ENCODE peak calls at places on chromosomes 12 and 14, in eight cellular contexts. J is LoVo; B is WTC11; F is cardiac fibroblast; W is NCI-H2171 treated with DMSO at 0.1 percent for 48 hours; V is NCI-H69; A is GOT3; D is activated naive CD8-positive, alpha-beta T cell treated with anti-CD3 and anti-CD28 coated beads, Interleukin-2, amount 50 U/mL, for 24 hours. G is an unnamed sample.

GRCh38 chr14:65304963-65305362 is 107.6 kb upstream of the FUT8 start:
- DNase-seq in J (no peak), F (no peak), D (peak; percentile 55), V (no peak), B (no peak), A (no peak), W (no peak), G (no peak)

GRCh38 chr12:115384391-115384790 is 700.4 kb upstream of the TBX3 start:
- DNase-seq in D (no peak), J (no peak), W (no peak), B (no peak), A (no peak), V (no peak), F (peak; percentile 19), G (no peak)

GRCh38 chr14:50816419-50817047 is 14.4 kb downstream of the NIN start:
- DNase-seq in V (peak; percentile 72), F (peak; percentile 64), J (no peak), D (no peak), W (no peak), A (no peak), B (no peak), G (no peak)

GRCh38 chr14:106657460-106657859 is 1131.1 kb downstream of the TMEM121 start:
- DNase-seq in A (no peak), F (no peak), D (peak; percentile 74), B (no peak), J (no peak), V (peak; percentile 8), W (no peak), G (no peak)

GRCh38 chr14:45290547-45290946 is 37.5 kb upstream of the MIS18BP1 start:
- DNase-seq in B (no peak), J (no peak), V (no peak), F (no peak), D (no peak), W (no peak), A (no peak), G (no peak)

GRCh38 chr14:55440385-55440784 is at the start of gene TBPL2:
- DNase-seq in B (peak; percentile 84), J (no peak), F (no peak), D (no peak), V (no peak), A (no peak), W (no peak), G (no peak)

GRCh38 chr12:9951026-9951652 is 19.0 kb upstream of the CLEC2A start:
- DNase-seq in W (no peak), V (no peak), J (no peak), B (no peak), A (no peak), D (peak; percentile 23), F (no peak), G (no peak)

GRCh38 chr12:95445884-95446482 is 28.0 kb upstream of the METAP2 start:
- DNase-seq in W (no peak), A (no peak), F (no peak), B (no peak), V (peak; percentile 41), J (no peak), D (no peak), G (no peak)

GRCh38 chr12:130787445-130788410 is 51.3 kb downstream of the STX2 start:
- DNase-seq in D (no peak), B (peak; percentile 76), V (no peak), W (no peak), J (no peak), F (peak; percentile 75), A (no peak), G (no peak)

GRCh38 chr12:108332791-108333382 is 6.2 kb downstream of the CMKLR1 start:
- DNase-seq in D (no peak), V (no peak), J (no peak), W (no peak), A (no peak), B (no peak), F (no peak), G (peak; percentile 44)

GRCh38 chr14:58131386-58131785 is 20.6 kb downstream of the ARMH4 start:
- DNase-seq in D (no peak), W (no peak), B (no peak), J (no peak), F (peak; percentile 29), V (no peak), A (no peak), G (no peak)

GRCh38 chr12:95848575-95849388 is 10.0 kb upstream of the SNRPF start:
- DNase-seq in D (no peak), B (no peak), V (peak; percentile 59), J (peak; percentile 33), F (peak; percentile 57), W (peak; percentile 3), A (no peak), G (peak; percentile 48)

GRCh38 chr12:116999066-116999465 is 88.3 kb downstream of the FBXW8 start:
- DNase-seq in B (no peak), F (no peak), W (no peak), D (no peak), A (no peak), J (no peak), V (no peak), G (no peak)

GRCh38 chr14:101101456-101102056 is 198.0 kb upstream of the RTL1 start:
- DNase-seq in A (no peak), V (no peak), J (no peak), B (peak; percentile 6), W (peak; percentile 18), F (peak; percentile 13), D (no peak), G (no peak)

GRCh38 chr14:70002589-70003240 is 123.5 kb downstream of the SMOC1 start:
- DNase-seq in J (no peak), V (peak; percentile 98), F (no peak), B (no peak), W (no peak), D (no peak), A (no peak), G (no peak)

GRCh38 chr12:65327207-65328076 is 49.0 kb downstream of the MSRB3 start:
- DNase-seq in J (no peak), F (peak; percentile 47), V (no peak), B (no peak), W (no peak), D (no peak), A (no peak), G (no peak)

GRCh38 chr12:102976609-102977280 is 19.3 kb downstream of the ASCL1 start:
- DNase-seq in A (no peak), F (no peak), V (peak; percentile 11), B (no peak), D (no peak), J (no peak), W (no peak), G (no peak)